ENCODE peak calls at places on chromosomes 4 and X, in eight cellular contexts. C is neural crest cell, Q is H9, A is nephron progenitor cell, M is esophagus squamous epithelium, O is upper lobe of right lung, T is GM12878, G is Calu3. E is an unnamed sample.

GRCh38 chr4:921830-922331 is 10.2 kb downstream of the GAK start:
- DNase-seq in C (no peak), Q (no peak), A (no peak), M (no peak), O (peak; percentile 37), T (peak; percentile 83), G (no peak), E (no peak)

GRCh38 chrX:50327235-50327634 is 122.7 kb downstream of the CCNB3 start:
- DNase-seq in C (no peak), Q (no peak), A (no peak), M (no peak), O (no peak), T (no peak), G (no peak), E (no peak)

GRCh38 chr4:146379744-146380143 is 142.0 kb downstream of the SLC10A7 start:
- DNase-seq in C (no peak), Q (no peak), A (no peak), M (no peak), O (no peak), T (no peak), G (peak; percentile 3), E (no peak)

GRCh38 chr4:146112389-146112788 is 63.1 kb upstream of the LSM6 start:
- DNase-seq in C (no peak), Q (no peak), A (no peak), M (no peak), O (no peak), T (no peak), G (no peak), E (no peak)

GRCh38 chr4:79044260-79044659 is 105.0 kb upstream of the PAQR3 start:
- DNase-seq in C (no peak), Q (no peak), A (no peak), M (no peak), O (no peak), T (no peak), G (no peak), E (no peak)

GRCh38 chr4:182242793-182243192 is 409 bp upstream of the TENM3 start:
- DNase-seq in C (no peak), Q (no peak), A (no peak), M (no peak), O (no peak), T (no peak), G (no peak), E (no peak)

GRCh38 chr4:128461300-128462103 is 173.9 kb upstream of the PGRMC2 start:
- DNase-seq in C (no peak), Q (no peak), A (no peak), M (no peak), O (no peak), T (no peak), G (peak; percentile 9), E (no peak)

GRCh38 chrX:22345884-22346283 is 73.2 kb downstream of the CBLL2 start:
- DNase-seq in C (no peak), Q (no peak), A (no peak), M (no peak), O (no peak), T (no peak), G (no peak), E (no peak)

GRCh38 chr4:151665442-151666127 is 95.2 kb downstream of the GATB start:
- DNase-seq in C (no peak), Q (no peak), A (no peak), M (no peak), O (no peak), T (no peak), G (no peak), E (no peak)

GRCh38 chr4:6665320-6665654 is 24.8 kb downstream of the MRFAP1 start:
- DNase-seq in C (no peak), Q (no peak), A (no peak), M (no peak), O (no peak), T (no peak), G (no peak), E (no peak)

GRCh38 chr4:25970691-25971427 is 56.8 kb downstream of the SMIM20 start:
- DNase-seq in C (no peak), Q (no peak), A (no peak), M (no peak), O (peak; percentile 59), T (no peak), G (peak; percentile 16), E (no peak)

GRCh38 chr4:126955292-126956191 is 677.2 kb upstream of the INTU start:
- DNase-seq in C (no peak), Q (peak; percentile 46), A (no peak), M (no peak), O (no peak), T (no peak), G (no peak), E (no peak)

GRCh38 chrX:48573690-48574269 is 504 bp upstream of the RBM3 start:
- DNase-seq in C (no peak), Q (no peak), A (no peak), M (no peak), O (no peak), T (no peak), G (no peak), E (no peak)

GRCh38 chr4:83109480-83110221 is 4.9 kb downstream of the PLAC8 start:
- DNase-seq in C (peak; percentile 40), Q (peak; percentile 67), A (peak; percentile 74), M (no peak), O (peak; percentile 78), T (no peak), G (peak; percentile 52), E (no peak)

GRCh38 chrX:24301060-24301459 is 12.8 kb downstream of the SUPT20HL2 start:
- DNase-seq in C (no peak), Q (no peak), A (no peak), M (no peak), O (no peak), T (no peak), G (no peak), E (no peak)

GRCh38 chr4:73859614-73860088 is 6.6 kb downstream of the PF4V1 start:
- DNase-seq in C (no peak), Q (no peak), A (no peak), M (no peak), O (no peak), T (no peak), G (no peak), E (no peak)

DNA sequence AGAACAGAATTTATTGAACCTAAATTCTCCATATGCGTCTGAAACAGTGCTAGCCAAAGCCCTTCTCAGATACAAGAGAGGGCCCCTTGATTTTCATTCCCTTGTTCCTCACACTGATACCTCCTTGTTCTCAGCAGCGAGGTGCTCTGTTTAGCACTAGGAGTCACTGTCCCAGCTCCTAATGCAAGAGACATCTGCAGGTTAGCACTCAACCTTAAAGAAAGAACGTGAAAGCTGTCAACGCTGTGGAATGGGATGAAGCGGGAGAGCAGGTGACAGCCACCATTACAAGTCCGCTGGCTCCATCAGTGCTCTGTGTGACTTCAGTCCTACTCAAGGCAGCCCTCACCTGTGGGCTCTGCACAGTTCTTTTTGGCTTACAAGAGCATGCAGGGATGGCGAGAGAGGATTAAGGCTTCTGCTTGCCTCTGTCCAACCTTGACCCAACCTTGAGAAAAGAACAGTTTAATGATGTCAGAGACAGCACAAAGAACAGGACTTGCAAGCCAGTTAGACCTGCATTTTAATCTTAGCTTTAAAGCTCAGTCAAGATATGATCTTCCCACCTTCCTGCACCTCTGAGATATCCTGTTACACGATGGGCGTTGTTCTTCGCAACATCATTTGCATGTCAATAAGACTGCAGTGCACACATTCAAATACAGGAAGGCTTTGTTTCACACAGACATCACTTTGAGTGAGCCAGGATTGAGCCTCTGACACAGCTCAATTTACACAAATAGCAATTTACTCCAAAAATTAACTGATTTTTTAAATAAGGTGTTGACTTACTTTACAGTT is 95.1 kb downstream of the ARSF start:
- DNase-seq in C (no peak), Q (peak; percentile 54), A (no peak), M (no peak), O (no peak), T (no peak), G (peak; percentile 10), E (no peak)
- TF ChIP-seq CTCF in C (no peak), Q (peak; percentile 45), A (no peak), M (no peak), O (no peak), T (no peak), G (no peak), E (no peak)

GRCh38 chr4:142671516-142671915 is 174.6 kb downstream of the INPP4B start:
- DNase-seq in C (no peak), Q (no peak), A (no peak), M (no peak), O (no peak), T (no peak), G (no peak), E (no peak)
- TF ChIP-seq CTCF in C (peak; percentile 27), Q (peak; percentile 63), A (peak; percentile 17), M (no peak), O (no peak), T (no peak), G (no peak), E (peak; percentile 19)

GRCh38 chr4:47705326-47705981 is 132.4 kb downstream of the CORIN start:
- DNase-seq in C (no peak), Q (no peak), A (no peak), M (no peak), O (no peak), T (no peak), G (no peak), E (no peak)
- TF ChIP-seq CTCF in C (peak; percentile 63), Q (peak; percentile 68), A (peak; percentile 50), M (peak; percentile 25), O (peak; percentile 41), T (peak; percentile 46), G (peak; percentile 20), E (peak; percentile 53)

DNA sequence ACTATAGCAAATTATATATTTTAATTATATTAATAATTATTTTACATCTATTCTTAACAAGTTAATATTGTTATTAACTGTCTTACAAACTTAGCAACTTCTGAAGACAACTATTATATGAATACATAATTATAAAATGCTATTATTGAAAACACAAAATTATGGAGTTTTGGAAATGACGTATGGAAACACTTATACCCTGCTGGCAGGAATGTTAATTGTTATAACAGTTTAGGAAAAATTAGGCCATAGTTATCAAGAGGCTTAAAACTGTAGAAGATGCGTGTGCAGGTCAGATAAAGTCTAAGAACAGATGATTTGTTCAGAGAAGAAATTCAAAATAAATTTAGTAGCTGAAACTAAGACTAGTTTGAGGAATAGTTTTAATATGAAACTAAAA is 211.7 kb downstream of the FAT4 start:
- DNase-seq in C (no peak), Q (no peak), A (no peak), M (no peak), O (no peak), T (no peak), G (no peak), E (no peak)
- TF ChIP-seq CTCF in C (peak; percentile 48), Q (peak; percentile 52), A (no peak), M (no peak), O (no peak), T (no peak), G (no peak), E (peak; percentile 31)

GRCh38 chr4:9898596-9899345 is 117.3 kb downstream of the DRD5 start:
- DNase-seq in C (peak; percentile 39), Q (peak; percentile 90), A (peak; percentile 57), M (no peak), O (no peak), T (no peak), G (peak; percentile 18), E (no peak)
- TF ChIP-seq CTCF in C (peak; percentile 59), Q (peak; percentile 74), A (peak; percentile 45), M (peak; percentile 31), O (peak; percentile 45), T (no peak), G (no peak), E (peak; percentile 14)

E was measured in osteocyte.